ENCODE peak calls at places on chromosomes 2 and 18, in four cellular contexts. H is H9, U is GM23248, Q is right lobe of liver. Z is an unnamed sample. For H3K9me3, the result is how much of the 10 kb centered on the place peaks cover.

GRCh38 chr2:113248997-113249770 is 29.5 kb downstream of the PAX8 start:
- DNase-seq in H (peak), U (peak), Q (peak), Z (peak)

GRCh38 chr18:8468911-8469310 is 140.3 kb upstream of the RAB12 start:
- DNase-seq in H (no peak), U (peak), Q (peak), Z (no peak)

GRCh38 chr2:45210466-45211195 is 201.4 kb upstream of the SIX2 start:
- DNase-seq in H (no peak), U (no peak), Q (no peak), Z (no peak)

GRCh38 chr2:241507430-241508239 is 749 bp downstream of the STK25 start:
- DNase-seq in H (peak), U (peak), Q (peak), Z (no peak)

GRCh38 chr2:133734699-133735098 is 166.4 kb upstream of the NCKAP5 start:
- DNase-seq in H (no peak), U (no peak), Q (no peak), Z (no peak)

GRCh38 chr18:77187201-77187600 is 54.6 kb upstream of the MBP start:
- DNase-seq in H (no peak), U (no peak), Q (no peak), Z (no peak)

GRCh38 chr18:13221821-13222220 is 3.3 kb downstream of the LDLRAD4 start:
- DNase-seq in H (no peak), U (no peak), Q (no peak), Z (no peak)

GRCh38 chr2:11967946-11968465 is 221.6 kb downstream of the LPIN1 start:
- DNase-seq in H (no peak), U (peak), Q (no peak), Z (no peak)

GRCh38 chr2:96631804-96632435 is 6.2 kb downstream of the KANSL3 start:
- DNase-seq in H (no peak), U (peak), Q (no peak), Z (no peak)

GRCh38 chr2:165563468-165564225 is 94.1 kb downstream of the CSRNP3 start:
- DNase-seq in H (no peak), U (no peak), Q (no peak), Z (no peak)

GRCh38 chr2:8573234-8573941 is 108.5 kb upstream of the ID2 start:
- DNase-seq in H (peak), U (no peak), Q (no peak), Z (no peak)

GRCh38 chr2:216155954-216156353 is 46.8 kb downstream of the XRCC5 start:
- DNase-seq in H (no peak), U (no peak), Q (no peak), Z (no peak)

GRCh38 chr2:98833917-98834263 is 102.1 kb downstream of the CRACDL start:
- DNase-seq in H (no peak), U (no peak), Q (no peak), Z (no peak)

GRCh38 chr2:117232305-117232704 is 582.2 kb upstream of the DDX18 start:
- DNase-seq in H (no peak), U (no peak), Q (no peak), Z (no peak)

GRCh38 chr2:220476877-220477276 is 849.4 kb downstream of the SLC4A3 start:
- DNase-seq in H (no peak), U (no peak), Q (no peak), Z (no peak)

GRCh38 chr2:38685116-38685735 is 19.3 kb downstream of the GALM start:
- DNase-seq in H (no peak), U (no peak), Q (no peak), Z (no peak)

GRCh38 chr2:231170058-231170457 is 28.4 kb upstream of the ARMC9 start:
- DNase-seq in H (no peak), U (peak), Q (no peak), Z (no peak)

GRCh38 chr2:69159988-69160387 is 147.0 kb downstream of the ANTXR1 start:
- DNase-seq in H (peak), U (peak), Q (no peak), Z (no peak)

GRCh38 chr2:118269408-118270051 is 181.3 kb downstream of the INSIG2 start:
- DNase-seq in H (no peak), U (peak), Q (peak), Z (no peak)

GRCh38 chr2:118274841-118275510 is 186.7 kb downstream of the INSIG2 start:
- DNase-seq in H (no peak), U (no peak), Q (no peak), Z (no peak)

GRCh38 chr2:118278046-118278445 is 189.8 kb downstream of the INSIG2 start:
- DNase-seq in H (no peak), U (no peak), Q (no peak), Z (no peak)

GRCh38 chr2:118268268-118268667 is 180.0 kb downstream of the INSIG2 start:
- DNase-seq in H (no peak), U (no peak), Q (no peak), Z (no peak)

GRCh38 chr2:118272391-118272790 is 184.1 kb downstream of the INSIG2 start:
- DNase-seq in H (no peak), U (no peak), Q (no peak), Z (no peak)
- H3K9me3 ChIP-seq in H (under half), U (under half), Q (under half), Z (under half)

GRCh38 chr2:238327751-238328150 is 7.4 kb downstream of the TRAF3IP1 start:
- DNase-seq in H (no peak), U (no peak), Q (no peak), Z (no peak)
- H3K9me3 ChIP-seq in H (under half), U (under half), Q (under half), Z (under half)

GRCh38 chr18:24793742-24794141 is 333.3 kb downstream of the HRH4 start:
- DNase-seq in H (no peak), U (peak), Q (no peak), Z (no peak)
- H3K9me3 ChIP-seq in H (under half), U (under half), Q (under half), Z (under half)

GRCh38 chr2:239601880-239602279 is 201.1 kb upstream of the HDAC4 start:
- DNase-seq in H (no peak), U (no peak), Q (no peak), Z (no peak)
- H3K9me3 ChIP-seq in H (under half), U (under half), Q (under half), Z (under half)

DNA sequence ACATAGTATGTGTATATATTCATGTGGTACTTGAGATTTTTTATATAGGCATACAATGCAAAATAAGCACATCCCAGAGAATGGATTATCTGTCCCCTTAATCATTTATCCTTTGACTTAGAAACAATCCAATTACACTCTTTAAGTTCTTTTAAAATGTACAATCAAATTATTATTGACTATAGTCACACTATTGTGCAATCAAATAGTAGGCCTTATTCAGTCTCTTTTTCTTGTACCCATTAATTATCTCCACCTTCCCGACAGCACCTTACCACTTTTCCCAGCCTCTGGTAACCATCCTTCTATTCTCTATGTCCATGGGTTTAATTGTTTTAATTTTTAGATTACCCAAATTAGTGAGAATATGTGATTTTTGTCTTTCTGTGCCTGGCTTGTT is 914.1 kb downstream of the CCDC85A start:
- DNase-seq in H (no peak), U (no peak), Q (no peak), Z (no peak)
- H3K9me3 ChIP-seq in H (under half), U (under half), Q (under half), Z (half or more)